ENCODE peak calls at places on chromosomes 6 and 20, in four cellular contexts. E is M059J, W is fibroblast of the aortic adventitia, I is NCI-H1092 treated with DMSO at 0.1 percent for 48 hours. M is an unnamed sample.

GRCh38 chr6:166728884-166729530 is 102.0 kb upstream of the RPS6KA2 start:
- DNase-seq in E (peak; percentile 27), W (no peak), I (peak; percentile 20), M (no peak)

GRCh38 chr6:42133926-42134325 is 8.5 kb downstream of the C6orf132 start:
- DNase-seq in E (no peak), W (no peak), I (no peak), M (no peak)

GRCh38 chr6:7152467-7152866 is 44.7 kb downstream of the RREB1 start:
- DNase-seq in E (no peak), W (no peak), I (no peak), M (no peak)

GRCh38 chr20:33388268-33388667 is 13.1 kb downstream of the CDK5RAP1 start:
- DNase-seq in E (no peak), W (no peak), I (no peak), M (no peak)

GRCh38 chr20:14445310-14445709 is 107.9 kb upstream of the FLRT3 start:
- DNase-seq in E (peak; percentile 5), W (peak; percentile 47), I (no peak), M (no peak)

GRCh38 chr6:52233975-52234823 is 10.1 kb downstream of the IL17F start:
- DNase-seq in E (peak; percentile 82), W (peak; percentile 60), I (peak; percentile 3), M (no peak)

GRCh38 chr6:82494367-82494766 is 130.8 kb downstream of the TPBG start:
- DNase-seq in E (peak; percentile 15), W (no peak), I (no peak), M (peak; percentile 30)

GRCh38 chr6:5379647-5380242 is 118.4 kb downstream of the FARS2 start:
- DNase-seq in E (peak; percentile 40), W (peak; percentile 60), I (no peak), M (peak; percentile 38)

GRCh38 chr6:36727491-36728021 is 29.9 kb downstream of the RAB44 start:
- DNase-seq in E (peak; percentile 59), W (peak; percentile 5), I (no peak), M (no peak)

GRCh38 chr6:127111526-127111925 is 6.9 kb upstream of the RSPO3 start:
- DNase-seq in E (no peak), W (no peak), I (no peak), M (no peak)

GRCh38 chr20:45343445-45343866 is 4.8 kb downstream of the SDC4 start:
- DNase-seq in E (no peak), W (no peak), I (no peak), M (peak; percentile 59)

GRCh38 chr6:65642776-65643175 is 64.2 kb downstream of the EYS start:
- DNase-seq in E (no peak), W (no peak), I (no peak), M (no peak)

GRCh38 chr6:157020398-157021266 is 243.5 kb downstream of the ARID1B start:
- DNase-seq in E (peak; percentile 72), W (peak; percentile 65), I (peak; percentile 71), M (peak; percentile 72)